ENCODE peak calls at places on chromosomes 11 and 22, in eight cellular contexts. One of them, this sample, is unnamed.

GRCh38 chr11:3345736-3346135 is 33.2 kb downstream of the ZNF195 start:
- DNase-seq in activated T-cell treated with anti-CD3 and anti-CD28 coated beads, Interleukin-2, amount 50 U/mL, for 1 hour: no peak
- DNase-seq in nephron progenitor cell: no peak
- DNase-seq in epithelial cell of esophagus: no peak
- DNase-seq in trophoblast cell: peak; percentile 23
- DNase-seq in cardiac muscle cell: no peak
- DNase-seq in tibial artery: no peak
- DNase-seq in HT1080: no peak
- DNase-seq in this sample: no peak

GRCh38 chr22:46996595-46997310 is 234.3 kb downstream of the TBC1D22A start:
- DNase-seq in tibial artery: no peak
- DNase-seq in trophoblast cell: no peak
- DNase-seq in nephron progenitor cell: no peak
- DNase-seq in activated T-cell treated with anti-CD3 and anti-CD28 coated beads, Interleukin-2, amount 50 U/mL, for 1 hour: no peak
- DNase-seq in cardiac muscle cell: no peak
- DNase-seq in HT1080: no peak
- DNase-seq in epithelial cell of esophagus: peak; percentile 51
- DNase-seq in this sample: no peak

GRCh38 chr22:17396531-17396930 is 27.3 kb downstream of the CECR2 start:
- DNase-seq in tibial artery: no peak
- DNase-seq in cardiac muscle cell: no peak
- DNase-seq in nephron progenitor cell: no peak
- DNase-seq in activated T-cell treated with anti-CD3 and anti-CD28 coated beads, Interleukin-2, amount 50 U/mL, for 1 hour: no peak
- DNase-seq in epithelial cell of esophagus: no peak
- DNase-seq in trophoblast cell: peak; percentile 50
- DNase-seq in HT1080: no peak
- DNase-seq in this sample: no peak

GRCh38 chr11:70124321-70125061 is 46.4 kb downstream of the ANO1 start:
- DNase-seq in tibial artery: peak; percentile 92
- DNase-seq in HT1080: no peak
- DNase-seq in activated T-cell treated with anti-CD3 and anti-CD28 coated beads, Interleukin-2, amount 50 U/mL, for 1 hour: no peak
- DNase-seq in epithelial cell of esophagus: peak; percentile 47
- DNase-seq in trophoblast cell: no peak
- DNase-seq in nephron progenitor cell: no peak
- DNase-seq in cardiac muscle cell: no peak
- DNase-seq in this sample: no peak

GRCh38 chr11:94423467-94423866 is 22.2 kb upstream of the GPR83 start:
- DNase-seq in HT1080: no peak
- DNase-seq in activated T-cell treated with anti-CD3 and anti-CD28 coated beads, Interleukin-2, amount 50 U/mL, for 1 hour: no peak
- DNase-seq in epithelial cell of esophagus: no peak
- DNase-seq in nephron progenitor cell: peak; percentile 24
- DNase-seq in tibial artery: no peak
- DNase-seq in cardiac muscle cell: no peak
- DNase-seq in trophoblast cell: no peak
- DNase-seq in this sample: no peak

GRCh38 chr11:18522388-18522787 is 4.4 kb downstream of the TSG101 start:
- DNase-seq in HT1080: no peak
- DNase-seq in trophoblast cell: peak; percentile 73
- DNase-seq in cardiac muscle cell: peak; percentile 15
- DNase-seq in activated T-cell treated with anti-CD3 and anti-CD28 coated beads, Interleukin-2, amount 50 U/mL, for 1 hour: no peak
- DNase-seq in epithelial cell of esophagus: peak; percentile 24
- DNase-seq in nephron progenitor cell: no peak
- DNase-seq in tibial artery: no peak
- DNase-seq in this sample: no peak

GRCh38 chr11:11464555-11464954 is 111.5 kb upstream of the CSNK2A3 start:
- DNase-seq in tibial artery: no peak
- DNase-seq in nephron progenitor cell: no peak
- DNase-seq in trophoblast cell: peak; percentile 15
- DNase-seq in activated T-cell treated with anti-CD3 and anti-CD28 coated beads, Interleukin-2, amount 50 U/mL, for 1 hour: no peak
- DNase-seq in HT1080: no peak
- DNase-seq in cardiac muscle cell: peak; percentile 9
- DNase-seq in epithelial cell of esophagus: peak; percentile 35
- DNase-seq in this sample: no peak

GRCh38 chr22:40204331-40205116 is 26.8 kb downstream of the TNRC6B start:
- DNase-seq in tibial artery: no peak
- DNase-seq in trophoblast cell: peak; percentile 90
- DNase-seq in activated T-cell treated with anti-CD3 and anti-CD28 coated beads, Interleukin-2, amount 50 U/mL, for 1 hour: no peak
- DNase-seq in nephron progenitor cell: peak; percentile 21
- DNase-seq in HT1080: no peak
- DNase-seq in epithelial cell of esophagus: no peak
- DNase-seq in cardiac muscle cell: peak; percentile 59
- DNase-seq in this sample: no peak

GRCh38 chr11:92152245-92152644 is 72.4 kb upstream of the FAT3 start:
- DNase-seq in nephron progenitor cell: no peak
- DNase-seq in cardiac muscle cell: no peak
- DNase-seq in HT1080: no peak
- DNase-seq in trophoblast cell: no peak
- DNase-seq in tibial artery: no peak
- DNase-seq in epithelial cell of esophagus: no peak
- DNase-seq in activated T-cell treated with anti-CD3 and anti-CD28 coated beads, Interleukin-2, amount 50 U/mL, for 1 hour: no peak
- DNase-seq in this sample: no peak

GRCh38 chr11:12274558-12275197 is 102.7 kb upstream of the PARVA start:
- DNase-seq in tibial artery: peak; percentile 49
- DNase-seq in HT1080: peak; percentile 40
- DNase-seq in nephron progenitor cell: no peak
- DNase-seq in epithelial cell of esophagus: peak; percentile 65
- DNase-seq in trophoblast cell: no peak
- DNase-seq in activated T-cell treated with anti-CD3 and anti-CD28 coated beads, Interleukin-2, amount 50 U/mL, for 1 hour: no peak
- DNase-seq in cardiac muscle cell: no peak
- DNase-seq in this sample: no peak

GRCh38 chr11:3896644-3897043 is 41.2 kb downstream of the STIM1 start:
- DNase-seq in activated T-cell treated with anti-CD3 and anti-CD28 coated beads, Interleukin-2, amount 50 U/mL, for 1 hour: no peak
- DNase-seq in tibial artery: no peak
- DNase-seq in nephron progenitor cell: no peak
- DNase-seq in cardiac muscle cell: no peak
- DNase-seq in epithelial cell of esophagus: no peak
- DNase-seq in HT1080: no peak
- DNase-seq in trophoblast cell: no peak
- DNase-seq in this sample: no peak

GRCh38 chr11:58641326-58641725 is 18.9 kb downstream of the CNTF start:
- DNase-seq in activated T-cell treated with anti-CD3 and anti-CD28 coated beads, Interleukin-2, amount 50 U/mL, for 1 hour: no peak
- DNase-seq in trophoblast cell: no peak
- DNase-seq in cardiac muscle cell: no peak
- DNase-seq in nephron progenitor cell: no peak
- DNase-seq in epithelial cell of esophagus: no peak
- DNase-seq in HT1080: no peak
- DNase-seq in tibial artery: no peak
- DNase-seq in this sample: no peak

GRCh38 chr22:46318576-46318975 is 16.9 kb upstream of the TRMU start:
- DNase-seq in cardiac muscle cell: no peak
- DNase-seq in nephron progenitor cell: no peak
- DNase-seq in tibial artery: no peak
- DNase-seq in trophoblast cell: no peak
- DNase-seq in epithelial cell of esophagus: no peak
- DNase-seq in activated T-cell treated with anti-CD3 and anti-CD28 coated beads, Interleukin-2, amount 50 U/mL, for 1 hour: no peak
- DNase-seq in HT1080: no peak
- DNase-seq in this sample: no peak

GRCh38 chr22:23495614-23496444 is 84.3 kb downstream of the IGLL1 start:
- DNase-seq in nephron progenitor cell: no peak
- DNase-seq in tibial artery: no peak
- DNase-seq in cardiac muscle cell: no peak
- DNase-seq in activated T-cell treated with anti-CD3 and anti-CD28 coated beads, Interleukin-2, amount 50 U/mL, for 1 hour: no peak
- DNase-seq in epithelial cell of esophagus: no peak
- DNase-seq in trophoblast cell: no peak
- DNase-seq in HT1080: no peak
- DNase-seq in this sample: no peak

GRCh38 chr11:76217653-76218160 is 11.4 kb upstream of the WNT11 start:
- DNase-seq in cardiac muscle cell: no peak
- DNase-seq in HT1080: no peak
- DNase-seq in nephron progenitor cell: no peak
- DNase-seq in tibial artery: no peak
- DNase-seq in activated T-cell treated with anti-CD3 and anti-CD28 coated beads, Interleukin-2, amount 50 U/mL, for 1 hour: no peak
- DNase-seq in epithelial cell of esophagus: no peak
- DNase-seq in trophoblast cell: no peak
- DNase-seq in this sample: no peak

GRCh38 chr11:69533296-69534165 is 52.1 kb downstream of the LINC01488 start:
- DNase-seq in cardiac muscle cell: no peak
- DNase-seq in HT1080: no peak
- DNase-seq in trophoblast cell: no peak
- DNase-seq in epithelial cell of esophagus: no peak
- DNase-seq in activated T-cell treated with anti-CD3 and anti-CD28 coated beads, Interleukin-2, amount 50 U/mL, for 1 hour: no peak
- DNase-seq in tibial artery: no peak
- DNase-seq in nephron progenitor cell: no peak
- DNase-seq in this sample: no peak

GRCh38 chr11:35138606-35138948 is 394 bp upstream of the CD44 start:
- DNase-seq in nephron progenitor cell: no peak
- DNase-seq in activated T-cell treated with anti-CD3 and anti-CD28 coated beads, Interleukin-2, amount 50 U/mL, for 1 hour: no peak
- DNase-seq in HT1080: no peak
- DNase-seq in tibial artery: no peak
- DNase-seq in trophoblast cell: no peak
- DNase-seq in epithelial cell of esophagus: no peak
- DNase-seq in cardiac muscle cell: no peak
- DNase-seq in this sample: no peak

GRCh38 chr22:36461665-36462474 is 19.6 kb downstream of the TXN2 start:
- DNase-seq in HT1080: peak; percentile 87
- DNase-seq in nephron progenitor cell: peak; percentile 46
- DNase-seq in trophoblast cell: peak; percentile 97
- DNase-seq in cardiac muscle cell: peak; percentile 64
- DNase-seq in epithelial cell of esophagus: peak; percentile 98
- DNase-seq in activated T-cell treated with anti-CD3 and anti-CD28 coated beads, Interleukin-2, amount 50 U/mL, for 1 hour: no peak
- DNase-seq in tibial artery: peak; percentile 88
- DNase-seq in this sample: no peak

GRCh38 chr11:14270690-14271542 is 88.1 kb downstream of the RRAS2 start:
- DNase-seq in activated T-cell treated with anti-CD3 and anti-CD28 coated beads, Interleukin-2, amount 50 U/mL, for 1 hour: no peak
- DNase-seq in nephron progenitor cell: no peak
- DNase-seq in tibial artery: no peak
- DNase-seq in epithelial cell of esophagus: no peak
- DNase-seq in HT1080: no peak
- DNase-seq in trophoblast cell: peak; percentile 62
- DNase-seq in cardiac muscle cell: no peak
- DNase-seq in this sample: peak; percentile 58

GRCh38 chr22:33909075-33909458 is 11.2 kb downstream of the LARGE1 start:
- DNase-seq in nephron progenitor cell: no peak
- DNase-seq in trophoblast cell: peak; percentile 35
- DNase-seq in epithelial cell of esophagus: no peak
- DNase-seq in cardiac muscle cell: peak; percentile 64
- DNase-seq in HT1080: no peak
- DNase-seq in tibial artery: peak; percentile 71
- DNase-seq in activated T-cell treated with anti-CD3 and anti-CD28 coated beads, Interleukin-2, amount 50 U/mL, for 1 hour: no peak
- DNase-seq in this sample: no peak

GRCh38 chr11:3159296-3160190 is 5.6 kb downstream of the OSBPL5 start:
- DNase-seq in activated T-cell treated with anti-CD3 and anti-CD28 coated beads, Interleukin-2, amount 50 U/mL, for 1 hour: no peak
- DNase-seq in nephron progenitor cell: no peak
- DNase-seq in epithelial cell of esophagus: no peak
- DNase-seq in trophoblast cell: no peak
- DNase-seq in HT1080: no peak
- DNase-seq in tibial artery: peak; percentile 91
- DNase-seq in cardiac muscle cell: peak; percentile 45
- DNase-seq in this sample: no peak

GRCh38 chr11:74820763-74821162 is 72.1 kb downstream of the RNF169 start:
- DNase-seq in activated T-cell treated with anti-CD3 and anti-CD28 coated beads, Interleukin-2, amount 50 U/mL, for 1 hour: no peak
- DNase-seq in cardiac muscle cell: peak; percentile 87
- DNase-seq in nephron progenitor cell: no peak
- DNase-seq in epithelial cell of esophagus: peak; percentile 67
- DNase-seq in trophoblast cell: peak; percentile 19
- DNase-seq in HT1080: peak; percentile 84
- DNase-seq in tibial artery: no peak
- DNase-seq in this sample: no peak

GRCh38 chr22:35135165-35135564 is 69.2 kb downstream of the ISX start:
- DNase-seq in tibial artery: no peak
- DNase-seq in cardiac muscle cell: no peak
- DNase-seq in trophoblast cell: no peak
- DNase-seq in epithelial cell of esophagus: no peak
- DNase-seq in activated T-cell treated with anti-CD3 and anti-CD28 coated beads, Interleukin-2, amount 50 U/mL, for 1 hour: no peak
- DNase-seq in HT1080: no peak
- DNase-seq in nephron progenitor cell: no peak
- DNase-seq in this sample: no peak

GRCh38 chr11:67119577-67120391 is 721 bp downstream of the KDM2A start:
- DNase-seq in activated T-cell treated with anti-CD3 and anti-CD28 coated beads, Interleukin-2, amount 50 U/mL, for 1 hour: peak; percentile 42
- DNase-seq in cardiac muscle cell: peak; percentile 8
- DNase-seq in trophoblast cell: peak; percentile 45
- DNase-seq in epithelial cell of esophagus: peak; percentile 23
- DNase-seq in nephron progenitor cell: peak; percentile 51
- DNase-seq in HT1080: no peak
- DNase-seq in tibial artery: peak; percentile 66
- DNase-seq in this sample: no peak

GRCh38 chr11:75655619-75656018 is 13.2 kb downstream of the MAP6 start:
- DNase-seq in activated T-cell treated with anti-CD3 and anti-CD28 coated beads, Interleukin-2, amount 50 U/mL, for 1 hour: no peak
- DNase-seq in tibial artery: no peak
- DNase-seq in HT1080: no peak
- DNase-seq in epithelial cell of esophagus: no peak
- DNase-seq in trophoblast cell: peak; percentile 39
- DNase-seq in cardiac muscle cell: no peak
- DNase-seq in nephron progenitor cell: no peak
- DNase-seq in this sample: no peak

GRCh38 chr11:112469376-112469775 is 208.7 kb upstream of the PLET1 start:
- DNase-seq in trophoblast cell: no peak
- DNase-seq in cardiac muscle cell: no peak
- DNase-seq in activated T-cell treated with anti-CD3 and anti-CD28 coated beads, Interleukin-2, amount 50 U/mL, for 1 hour: no peak
- DNase-seq in epithelial cell of esophagus: no peak
- DNase-seq in HT1080: no peak
- DNase-seq in nephron progenitor cell: no peak
- DNase-seq in tibial artery: no peak
- DNase-seq in this sample: no peak

GRCh38 chr11:104623518-104623917 is 274.7 kb downstream of the CASP12 start:
- DNase-seq in activated T-cell treated with anti-CD3 and anti-CD28 coated beads, Interleukin-2, amount 50 U/mL, for 1 hour: no peak
- DNase-seq in tibial artery: no peak
- DNase-seq in nephron progenitor cell: no peak
- DNase-seq in epithelial cell of esophagus: peak; percentile 64
- DNase-seq in HT1080: peak; percentile 59
- DNase-seq in cardiac muscle cell: peak; percentile 53
- DNase-seq in trophoblast cell: peak; percentile 60
- DNase-seq in this sample: no peak

GRCh38 chr11:134574947-134575346 is 162.9 kb upstream of the B3GAT1 start:
- DNase-seq in trophoblast cell: no peak
- DNase-seq in tibial artery: no peak
- DNase-seq in nephron progenitor cell: no peak
- DNase-seq in epithelial cell of esophagus: no peak
- DNase-seq in HT1080: no peak
- DNase-seq in activated T-cell treated with anti-CD3 and anti-CD28 coated beads, Interleukin-2, amount 50 U/mL, for 1 hour: no peak
- DNase-seq in cardiac muscle cell: no peak
- DNase-seq in this sample: no peak

GRCh38 chr22:50705219-50705691 is 32.6 kb downstream of the SHANK3 start:
- DNase-seq in cardiac muscle cell: peak; percentile 89
- DNase-seq in nephron progenitor cell: peak; percentile 91
- DNase-seq in HT1080: no peak
- DNase-seq in tibial artery: no peak
- DNase-seq in trophoblast cell: peak; percentile 72
- DNase-seq in epithelial cell of esophagus: peak; percentile 49
- DNase-seq in activated T-cell treated with anti-CD3 and anti-CD28 coated beads, Interleukin-2, amount 50 U/mL, for 1 hour: no peak
- DNase-seq in this sample: peak; percentile 63

GRCh38 chr11:127000291-127000968 is at the start of gene KIRREL3:
- DNase-seq in epithelial cell of esophagus: no peak
- DNase-seq in tibial artery: no peak
- DNase-seq in HT1080: peak; percentile 45
- DNase-seq in trophoblast cell: peak; percentile 34
- DNase-seq in activated T-cell treated with anti-CD3 and anti-CD28 coated beads, Interleukin-2, amount 50 U/mL, for 1 hour: no peak
- DNase-seq in cardiac muscle cell: peak; percentile 9
- DNase-seq in nephron progenitor cell: peak; percentile 64
- DNase-seq in this sample: peak; percentile 81

GRCh38 chr11:14357843-14358728 is 897 bp downstream of the RRAS2 start:
- DNase-seq in epithelial cell of esophagus: peak; percentile 81
- DNase-seq in activated T-cell treated with anti-CD3 and anti-CD28 coated beads, Interleukin-2, amount 50 U/mL, for 1 hour: peak; percentile 58
- DNase-seq in tibial artery: peak; percentile 75
- DNase-seq in nephron progenitor cell: peak; percentile 83
- DNase-seq in cardiac muscle cell: peak; percentile 76
- DNase-seq in HT1080: peak; percentile 53
- DNase-seq in trophoblast cell: peak; percentile 83
- DNase-seq in this sample: no peak

GRCh38 chr11:132379540-132379939 is 1009.1 kb downstream of the NTM start:
- DNase-seq in epithelial cell of esophagus: no peak
- DNase-seq in HT1080: no peak
- DNase-seq in trophoblast cell: no peak
- DNase-seq in nephron progenitor cell: no peak
- DNase-seq in tibial artery: no peak
- DNase-seq in activated T-cell treated with anti-CD3 and anti-CD28 coated beads, Interleukin-2, amount 50 U/mL, for 1 hour: no peak
- DNase-seq in cardiac muscle cell: no peak
- DNase-seq in this sample: no peak

GRCh38 chr11:130211781-130212401 is 52.3 kb downstream of the ST14 start:
- DNase-seq in trophoblast cell: no peak
- DNase-seq in HT1080: no peak
- DNase-seq in tibial artery: peak; percentile 55
- DNase-seq in activated T-cell treated with anti-CD3 and anti-CD28 coated beads, Interleukin-2, amount 50 U/mL, for 1 hour: no peak
- DNase-seq in nephron progenitor cell: no peak
- DNase-seq in cardiac muscle cell: no peak
- DNase-seq in epithelial cell of esophagus: no peak
- DNase-seq in this sample: no peak

GRCh38 chr22:49884503-49885260 is 31.0 kb downstream of the ZBED4 start:
- DNase-seq in activated T-cell treated with anti-CD3 and anti-CD28 coated beads, Interleukin-2, amount 50 U/mL, for 1 hour: no peak
- DNase-seq in epithelial cell of esophagus: no peak
- DNase-seq in trophoblast cell: no peak
- DNase-seq in HT1080: no peak
- DNase-seq in tibial artery: no peak
- DNase-seq in cardiac muscle cell: no peak
- DNase-seq in nephron progenitor cell: no peak
- DNase-seq in this sample: no peak